ENCODE peak calls at places on chromosomes 7 and 10, in ten cellular contexts. N, A, O, R, I, C, E, M, W and J are unnamed samples.

GRCh38 chr10:119409906-119410305 is 132.6 kb downstream of the RGS10 start:
- DNase-seq in N (no peak), A (peak), O (no peak), R (no peak), I (no peak), C (no peak), E (no peak), M (no peak), W (peak), J (peak)

GRCh38 chr7:26646666-26647065 is 217.7 kb downstream of the SKAP2 start:
- DNase-seq in N (no peak), A (peak), O (no peak), R (no peak), I (no peak), C (no peak), E (no peak), M (no peak), W (no peak), J (no peak)

GRCh38 chr7:92678291-92678920 is 88.2 kb upstream of the FAM133B start:
- DNase-seq in N (no peak), A (no peak), O (no peak), R (peak), I (no peak), C (no peak), E (no peak), M (no peak), W (peak), J (no peak)

GRCh38 chr10:75272896-75273295 is 37.1 kb upstream of the COMTD1 start:
- DNase-seq in N (no peak), A (peak), O (no peak), R (no peak), I (no peak), C (no peak), E (no peak), M (no peak), W (peak), J (no peak)

GRCh38 chr10:12628153-12628552 is 278.8 kb downstream of the CAMK1D start:
- DNase-seq in N (no peak), A (no peak), O (no peak), R (no peak), I (no peak), C (no peak), E (no peak), M (no peak), W (no peak), J (no peak)

GRCh38 chr7:13851756-13852155 is 137.7 kb downstream of the ETV1 start:
- DNase-seq in N (no peak), A (peak), O (no peak), R (peak), I (no peak), C (no peak), E (no peak), M (no peak), W (no peak), J (no peak)

GRCh38 chr10:9596368-9596920 is 1421.2 kb upstream of the CELF2 start:
- DNase-seq in N (no peak), A (peak), O (no peak), R (no peak), I (no peak), C (no peak), E (no peak), M (no peak), W (no peak), J (no peak)

GRCh38 chr10:108358912-108359311 is 1194.4 kb upstream of the SORCS1 start:
- DNase-seq in N (no peak), A (peak), O (no peak), R (no peak), I (peak), C (peak), E (no peak), M (no peak), W (no peak), J (no peak)

GRCh38 chr7:130758429-130759056 is 24.5 kb upstream of the KLF14 start:
- DNase-seq in N (no peak), A (peak), O (no peak), R (peak), I (peak), C (no peak), E (peak), M (no peak), W (no peak), J (no peak)

GRCh38 chr7:151845412-151846205 is 31.3 kb downstream of the PRKAG2 start:
- DNase-seq in N (no peak), A (no peak), O (no peak), R (no peak), I (no peak), C (no peak), E (no peak), M (no peak), W (no peak), J (no peak)

GRCh38 chr7:100130608-100131453 is 4.1 kb downstream of the MBLAC1 start:
- DNase-seq in N (peak), A (peak), O (peak), R (peak), I (no peak), C (peak), E (peak), M (peak), W (peak), J (peak)

GRCh38 chr10:44478040-44478439 is 93.1 kb upstream of the CXCL12 start:
- DNase-seq in N (no peak), A (no peak), O (no peak), R (no peak), I (no peak), C (no peak), E (no peak), M (no peak), W (no peak), J (no peak)

GRCh38 chr10:5953676-5954075 is 23.7 kb downstream of the IL15RA start:
- DNase-seq in N (no peak), A (no peak), O (no peak), R (no peak), I (no peak), C (no peak), E (no peak), M (no peak), W (no peak), J (no peak)